ENCODE peak calls at places on chromosomes 4 and X, in six cellular contexts. R is kidney, Y is GM06990, L is uterus, M is fibroblast of lung, C is pancreas. I is an unnamed sample.

GRCh38 chrX:81114757-81115156 is 87.0 kb downstream of the HMGN5 start:
- DNase-seq in R (no peak), Y (no peak), L (no peak), M (no peak), C (no peak), I (no peak)

GRCh38 chr4:106369456-106370060 is 980 bp upstream of the GIMD1 start:
- DNase-seq in R (no peak), Y (no peak), L (no peak), M (peak), C (no peak), I (peak)

GRCh38 chr4:11338990-11339782 is 89.5 kb downstream of the HS3ST1 start:
- DNase-seq in R (no peak), Y (peak), L (no peak), M (no peak), C (no peak), I (no peak)

GRCh38 chr4:94488667-94489066 is 36.9 kb downstream of the PDLIM5 start:
- DNase-seq in R (no peak), Y (no peak), L (no peak), M (no peak), C (no peak), I (no peak)

GRCh38 chr4:182427530-182427929 is 184.3 kb downstream of the TENM3 start:
- DNase-seq in R (no peak), Y (no peak), L (no peak), M (peak), C (no peak), I (no peak)

GRCh38 chr4:114642173-114642780 is 43.7 kb downstream of the UGT8 start:
- DNase-seq in R (no peak), Y (no peak), L (no peak), M (no peak), C (no peak), I (no peak)

GRCh38 chr4:86451560-86452322 is 91.9 kb upstream of the MAPK10 start:
- DNase-seq in R (no peak), Y (no peak), L (peak), M (peak), C (no peak), I (no peak)

GRCh38 chr4:76755756-76756155 is 142.2 kb downstream of the SOWAHB start:
- DNase-seq in R (no peak), Y (no peak), L (no peak), M (no peak), C (no peak), I (no peak)

GRCh38 chrX:114599903-114600302 is 16.0 kb downstream of the HTR2C start:
- DNase-seq in R (no peak), Y (no peak), L (no peak), M (no peak), C (no peak), I (no peak)

GRCh38 chr4:173752610-173753009 is 222.6 kb upstream of the HAND2 start:
- DNase-seq in R (no peak), Y (peak), L (no peak), M (no peak), C (peak), I (peak)

GRCh38 chrX:103151799-103152198 is 58.9 kb upstream of the NXF3 start:
- DNase-seq in R (no peak), Y (no peak), L (no peak), M (no peak), C (no peak), I (no peak)

GRCh38 chrX:137427061-137427778 is 138.7 kb upstream of the ZIC3 start:
- DNase-seq in R (no peak), Y (no peak), L (no peak), M (no peak), C (no peak), I (no peak)

GRCh38 chr4:2281575-2282343 is 19.9 kb upstream of the MXD4 start:
- DNase-seq in R (peak), Y (peak), L (no peak), M (no peak), C (no peak), I (peak)

GRCh38 chr4:101792056-101792575 is 1.6 kb downstream of the BANK1 start:
- DNase-seq in R (no peak), Y (no peak), L (no peak), M (no peak), C (no peak), I (no peak)

GRCh38 chr4:140186651-140187315 is 32.8 kb upstream of the MAML3 start:
- DNase-seq in R (peak), Y (no peak), L (peak), M (peak), C (peak), I (no peak)

GRCh38 chrX:141879616-141880015 is 24.1 kb upstream of the MAGEC1 start:
- DNase-seq in R (no peak), Y (no peak), L (no peak), M (no peak), C (peak), I (no peak)

GRCh38 chrX:99933865-99934264 is 476.2 kb downstream of the PCDH19 start:
- DNase-seq in R (no peak), Y (no peak), L (no peak), M (no peak), C (no peak), I (no peak)

GRCh38 chrX:16312761-16313623 is 145.7 kb downstream of the MAGEB17 start:
- DNase-seq in R (no peak), Y (no peak), L (no peak), M (no peak), C (no peak), I (no peak)

GRCh38 chr4:158860856-158861255 is 92.0 kb downstream of the FNIP2 start:
- DNase-seq in R (no peak), Y (no peak), L (no peak), M (no peak), C (no peak), I (peak)

GRCh38 chrX:10416424-10416823 is 204.0 kb downstream of the MID1 start:
- DNase-seq in R (no peak), Y (no peak), L (no peak), M (no peak), C (no peak), I (no peak)

GRCh38 chrX:101229155-101229554 is 9.6 kb downstream of the DRP2 start:
- DNase-seq in R (no peak), Y (no peak), L (no peak), M (peak), C (no peak), I (no peak)

GRCh38 chr4:7630559-7631287 is 196.0 kb upstream of the PSAPL1 start:
- DNase-seq in R (peak), Y (no peak), L (peak), M (peak), C (no peak), I (no peak)

GRCh38 chrX:5829469-5829868 is 399.2 kb downstream of the NLGN4X start:
- DNase-seq in R (no peak), Y (no peak), L (no peak), M (no peak), C (no peak), I (no peak)

GRCh38 chrX:20221902-20222301 is 44.8 kb downstream of the RPS6KA3 start:
- DNase-seq in R (no peak), Y (no peak), L (no peak), M (peak), C (peak), I (no peak)

GRCh38 chr4:1009647-1010521 is 1.5 kb upstream of the FGFRL1 start:
- DNase-seq in R (peak), Y (peak), L (peak), M (peak), C (peak), I (no peak)

GRCh38 chr4:26268246-26268645 is 52.6 kb upstream of the RBPJ start:
- DNase-seq in R (no peak), Y (no peak), L (no peak), M (no peak), C (no peak), I (no peak)

GRCh38 chr4:125482822-125483221 is 168.1 kb downstream of the FAT4 start:
- DNase-seq in R (no peak), Y (no peak), L (no peak), M (no peak), C (no peak), I (no peak)

DNA sequence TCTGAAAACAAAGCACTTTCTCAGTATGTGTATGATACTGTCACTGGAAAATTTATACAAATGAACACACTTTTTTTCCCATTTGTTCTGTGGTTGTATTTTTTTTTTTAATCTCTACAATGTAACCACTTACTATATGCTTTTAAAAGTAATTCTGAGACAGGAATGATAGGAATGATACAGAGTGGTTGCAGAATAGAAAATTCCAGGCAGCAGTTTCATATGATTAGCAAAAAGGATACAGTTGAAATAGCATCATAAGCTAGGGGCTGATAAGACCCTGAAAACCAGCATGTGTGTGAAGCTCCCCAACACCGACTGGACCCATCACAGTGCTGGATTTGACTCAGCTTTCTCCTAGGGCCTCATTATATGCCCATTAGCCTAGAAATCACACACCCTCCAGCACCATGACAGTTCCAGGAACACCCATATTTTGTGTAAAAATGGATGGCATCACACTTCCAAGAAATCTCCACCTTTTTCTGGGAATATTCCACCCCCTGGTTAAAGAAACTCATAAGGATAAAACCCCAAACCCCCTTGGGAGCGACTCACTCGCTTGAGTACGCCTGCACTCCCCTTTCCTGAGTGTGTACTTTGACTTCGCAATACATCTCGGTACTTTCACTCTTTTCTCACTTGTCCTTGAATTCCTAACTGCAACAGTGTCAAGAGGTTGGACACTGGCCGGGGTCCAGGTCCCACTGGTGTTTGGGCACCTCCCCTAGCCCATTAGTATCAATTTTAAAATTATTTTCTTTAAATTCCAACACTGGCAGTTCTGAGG is 77.4 kb upstream of the AGA start:
- DNase-seq in R (no peak), Y (no peak), L (no peak), M (no peak), C (no peak), I (no peak)
- H3K4me3 ChIP-seq in R (no peak), Y (no peak), L (no peak), M (no peak), C (no peak), I (no peak)

GRCh38 chrX:53195401-53195800 is 29.6 kb downstream of the KDM5C start:
- DNase-seq in R (no peak), Y (no peak), L (no peak), M (no peak), C (no peak), I (no peak)
- TF ChIP-seq CTCF in R (no peak), Y (no peak), L (no peak), M (no peak), C (no peak), I (no peak)

GRCh38 chr4:152937535-152938236 is 1.6 kb downstream of the FHDC1 start:
- DNase-seq in R (peak), Y (peak), L (no peak), M (peak), C (peak), I (no peak)

GRCh38 chr4:152935661-152936445 is at the start of gene FHDC1:
- DNase-seq in R (peak), Y (peak), L (no peak), M (no peak), C (peak), I (no peak)

GRCh38 chr4:152937280-152937534 is 1.1 kb downstream of the FHDC1 start:
- DNase-seq in R (peak), Y (no peak), L (no peak), M (no peak), C (no peak), I (no peak)

GRCh38 chr4:152936446-152937279 is 540 bp downstream of the FHDC1 start:
- DNase-seq in R (peak), Y (peak), L (no peak), M (no peak), C (peak), I (no peak)

GRCh38 chr4:152935138-152935537 is 985 bp upstream of the FHDC1 start:
- DNase-seq in R (peak), Y (no peak), L (no peak), M (no peak), C (peak), I (no peak)
- H3K4me3 ChIP-seq in R (no peak), Y (no peak), L (no peak), M (no peak), C (peak), I (no peak)

GRCh38 chrX:418927-419729 is 32.4 kb upstream of the PPP2R3B start:
- DNase-seq in R (peak), Y (no peak), L (no peak), M (no peak), C (no peak), I (no peak)

GRCh38 chrX:410296-410695 is 23.6 kb upstream of the PPP2R3B start:
- DNase-seq in R (no peak), Y (no peak), L (no peak), M (no peak), C (no peak), I (no peak)

GRCh38 chrX:413322-414201 is 26.9 kb upstream of the PPP2R3B start:
- DNase-seq in R (peak), Y (no peak), L (no peak), M (no peak), C (no peak), I (no peak)
- TF ChIP-seq CTCF in R (no peak), Y (no peak), L (no peak), M (no peak), C (no peak), I (no peak)

DNA sequence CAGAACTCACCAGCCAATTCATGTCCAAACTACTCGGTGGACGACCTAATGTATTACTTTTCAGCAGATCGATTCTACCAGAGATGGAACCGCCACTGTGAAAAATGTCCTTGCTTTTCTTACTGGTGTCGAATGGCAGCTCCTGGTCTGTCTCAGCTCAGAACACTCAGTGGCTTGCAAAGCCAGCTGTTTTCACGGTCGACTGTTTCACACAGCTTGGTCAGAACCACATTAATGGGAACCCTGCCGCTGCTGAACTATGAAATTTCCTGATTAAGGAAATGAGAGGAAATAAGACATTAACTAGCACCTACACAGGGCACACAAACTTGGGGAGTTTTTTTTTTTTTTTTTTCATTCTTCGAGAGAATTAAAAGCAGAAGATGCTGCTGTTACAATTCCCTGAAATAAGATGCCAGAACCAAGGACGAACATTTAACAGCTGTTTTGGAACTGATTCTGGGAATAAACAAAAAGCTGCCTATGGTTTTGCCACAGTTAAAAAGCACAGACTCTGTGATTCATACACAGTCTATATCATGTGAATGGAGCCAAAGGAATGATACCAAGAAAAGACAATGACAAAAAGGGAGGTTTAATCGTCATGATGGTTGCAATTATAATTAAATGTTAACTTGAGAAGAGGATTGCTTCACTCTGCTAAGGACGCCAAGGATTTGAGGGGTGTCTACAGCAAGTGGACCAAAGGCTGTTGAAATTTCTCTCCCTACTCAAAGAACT is 31.3 kb downstream of the SUPT20HL2 start:
- DNase-seq in R (no peak), Y (no peak), L (peak), M (peak), C (no peak), I (no peak)
- H3K4me3 ChIP-seq in R (no peak), Y (no peak), L (no peak), M (no peak), C (no peak), I (no peak)